ENCODE peak calls at places on chromosomes 5 and 9, in four cellular contexts. S, Z, J and F are unnamed samples.

GRCh38 chr5:172453986-172454354 is 355 bp downstream of the SH3PXD2B start:
- DNase-seq in S (peak; percentile 14), J (no peak), Z (peak; percentile 74), F (no peak)

GRCh38 chr5:28903643-28904042 is 1865.3 kb upstream of the CDH9 start:
- DNase-seq in Z (no peak), S (no peak), J (no peak), F (no peak)

GRCh38 chr5:65742565-65743231 is 20.7 kb downstream of the NLN start:
- DNase-seq in S (peak; percentile 15), J (peak; percentile 42), Z (peak; percentile 44), F (no peak)

GRCh38 chr5:106637275-106637674 is 1033.5 kb downstream of the EFNA5 start:
- DNase-seq in Z (no peak), J (no peak), S (no peak), F (no peak)

GRCh38 chr5:107875834-107876233 is 205.1 kb upstream of the EFNA5 start:
- DNase-seq in J (no peak), S (no peak), Z (peak; percentile 26), F (no peak)

GRCh38 chr5:16889972-16890519 is 46.0 kb downstream of the MYO10 start:
- DNase-seq in Z (no peak), J (no peak), S (no peak), F (no peak)

GRCh38 chr9:114072181-114073140 is 5.6 kb downstream of the AMBP start:
- DNase-seq in S (no peak), J (no peak), Z (peak; percentile 49), F (peak; percentile 5)

GRCh38 chr9:38294130-38294529 is 98.4 kb upstream of the ALDH1B1 start:
- DNase-seq in S (no peak), Z (no peak), J (no peak), F (no peak)

GRCh38 chr9:75873707-75874106 is 16.8 kb upstream of the PCSK5 start:
- DNase-seq in S (no peak), J (no peak), Z (no peak), F (no peak)

GRCh38 chr5:124663101-124663506 is 83.3 kb downstream of the ZNF608 start:
- DNase-seq in J (no peak), S (no peak), Z (peak; percentile 47), F (no peak)

GRCh38 chr5:137073192-137073591 is 425.9 kb downstream of the SPOCK1 start:
- DNase-seq in S (no peak), J (no peak), Z (no peak), F (no peak)

GRCh38 chr5:67095346-67095871 is 101.2 kb downstream of the CD180 start:
- DNase-seq in Z (peak; percentile 18), S (no peak), J (no peak), F (peak; percentile 38)

GRCh38 chr9:76162751-76163500 is 231.3 kb downstream of the RFK start:
- DNase-seq in Z (no peak), J (no peak), S (no peak), F (no peak)

GRCh38 chr9:15743512-15743911 is 190.7 kb downstream of the CCDC171 start:
- DNase-seq in J (no peak), Z (no peak), S (peak; percentile 9), F (no peak)

GRCh38 chr5:131377785-131378325 is 114.0 kb downstream of the CDC42SE2 start:
- DNase-seq in S (no peak), Z (no peak), J (no peak), F (no peak)

GRCh38 chr9:114396558-114397218 is 8.9 kb upstream of the AKNA start:
- DNase-seq in J (peak; percentile 76), Z (peak; percentile 49), S (no peak), F (no peak)

GRCh38 chr5:112957970-112958773 is 18.4 kb upstream of the DCP2 start:
- DNase-seq in J (peak; percentile 81), S (no peak), Z (no peak), F (peak; percentile 76)

DNA sequence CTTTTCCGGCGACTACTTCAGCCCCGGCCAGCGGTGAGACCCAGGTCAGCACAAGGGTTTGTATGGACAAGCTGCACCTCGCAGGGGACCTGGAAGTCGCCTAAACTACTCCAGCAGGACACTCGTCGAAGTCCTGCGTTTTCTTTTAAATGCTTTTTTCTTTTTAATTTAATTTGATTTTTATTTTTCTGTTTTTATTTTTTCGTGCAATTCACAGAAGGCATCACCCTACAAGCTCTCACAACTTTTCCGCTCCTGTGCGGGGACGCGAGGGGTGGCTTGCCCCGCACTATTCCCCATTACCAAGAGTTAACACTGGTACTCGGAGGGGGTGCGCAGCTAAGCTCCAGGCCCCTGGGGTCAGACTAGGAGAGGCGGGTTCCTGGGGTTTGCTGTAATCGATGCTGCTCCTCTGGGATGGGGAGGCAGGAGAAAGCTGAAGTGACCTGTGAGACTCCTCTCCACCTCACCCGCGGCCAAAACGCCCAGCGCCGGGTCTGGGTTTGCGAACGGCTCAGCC is 1.3 kb downstream of the EDIL3 start:
- DNase-seq in Z (no peak), S (peak; percentile 0), J (no peak), F (no peak)
- H3K4me3 ChIP-seq in Z (peak overlapping the region; percentile 84), S (no peak overlapping the region), J (peak overlapping the region; percentile 28), F (peak overlapping the region; percentile 88)

GRCh38 chr5:71601222-71602026 is 14.3 kb downstream of the MCCC2 start:
- DNase-seq in Z (peak; percentile 86), S (no peak), J (peak; percentile 79), F (peak; percentile 80)
- TF ChIP-seq CTCF in Z (peak; percentile 80), S (peak; percentile 78), J (peak; percentile 56), F (no peak)

GRCh38 chr5:174910245-174910737 is 185.9 kb downstream of the MSX2 start:
- DNase-seq in S (peak; percentile 31), Z (peak; percentile 84), J (no peak), F (no peak)
- H3K4me3 ChIP-seq in S (no peak overlapping the region), Z (no peak overlapping the region), J (no peak overlapping the region), F (peak overlapping the region; percentile 22)

DNA sequence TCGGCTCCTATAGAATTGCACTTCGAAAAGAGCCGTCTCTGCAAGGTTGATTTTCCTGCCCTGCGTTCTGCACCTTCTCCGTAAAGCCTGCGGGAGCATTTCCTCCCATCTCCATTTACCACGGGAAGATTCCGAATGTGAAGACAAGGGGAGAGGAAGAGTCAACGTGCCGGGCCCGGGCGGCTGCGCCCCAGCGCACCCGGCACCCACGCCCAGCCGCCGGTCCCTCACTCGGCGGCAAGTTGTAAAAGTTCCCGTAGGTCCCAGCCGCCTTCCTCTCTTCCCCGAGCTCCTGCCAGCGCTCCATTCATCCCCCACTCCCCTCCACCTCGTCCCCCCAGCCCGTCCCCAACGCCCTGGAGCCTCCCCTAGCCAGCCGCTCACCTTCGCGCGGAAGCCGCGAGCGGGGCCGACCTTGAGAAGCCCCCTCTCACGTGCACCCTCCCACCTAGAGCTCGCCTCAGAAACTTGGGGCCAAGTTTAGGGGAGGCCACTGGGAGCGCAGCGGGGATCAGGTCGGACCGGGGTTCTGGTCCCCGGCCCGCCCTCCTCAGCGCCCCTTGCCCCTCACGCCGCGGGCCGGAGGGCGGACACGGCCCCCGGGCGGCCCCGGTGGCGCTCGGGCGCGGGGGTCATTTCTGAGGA is 387 bp downstream of the BNC2 start:
- DNase-seq in J (no peak), S (peak; percentile 1), Z (peak; percentile 54), F (no peak)
- TF ChIP-seq CTCF in J (no peak), S (no peak), Z (no peak), F (no peak)

DNA sequence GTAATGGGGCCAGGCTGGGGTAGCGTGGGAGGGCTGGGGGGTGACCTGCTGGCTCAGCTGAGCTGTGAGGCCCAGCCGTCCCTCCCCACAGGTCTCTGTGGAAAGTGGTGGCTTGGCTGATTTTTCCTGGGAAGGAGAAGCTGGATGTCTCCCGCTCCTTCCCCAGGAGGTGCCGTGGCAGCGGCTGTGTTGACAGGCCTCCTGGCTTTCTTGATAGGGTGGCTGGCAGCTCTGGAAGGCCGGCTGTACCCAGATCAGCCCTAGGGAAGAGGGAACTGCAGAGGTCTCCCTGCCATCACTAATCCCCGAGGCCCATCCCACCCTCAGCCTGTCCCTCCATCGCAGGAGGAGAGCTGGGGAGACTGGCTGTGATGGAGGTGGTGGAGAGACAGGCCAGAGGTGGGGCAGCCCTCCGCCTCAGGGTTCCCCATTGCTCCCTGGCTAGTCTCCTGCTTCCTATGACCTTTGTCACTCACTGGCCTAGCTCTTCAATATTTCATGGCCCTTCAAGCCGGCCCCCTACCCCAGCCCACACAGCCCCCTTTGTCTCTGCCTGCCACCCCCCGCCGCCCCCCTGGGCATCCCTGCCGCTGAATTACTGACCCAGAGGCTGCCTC is 6.8 kb downstream of the CXXC5 start:
- DNase-seq in S (no peak), J (no peak), Z (no peak), F (no peak)
- H3K4me3 ChIP-seq in S (no peak overlapping the region), J (no peak overlapping the region), Z (no peak overlapping the region), F (peak overlapping the region; percentile 26)

GRCh38 chr5:1182633-1183423 is 18.6 kb upstream of the SLC6A19 start:
- DNase-seq in S (no peak), J (no peak), Z (no peak), F (no peak)
- TF ChIP-seq CTCF in S (no peak), J (no peak), Z (no peak), F (no peak)

GRCh38 chr9:88996046-88997005 is 5.1 kb downstream of the S1PR3 start:
- DNase-seq in S (no peak), J (no peak), Z (no peak), F (no peak)

GRCh38 chr9:88994820-88995180 is 3.5 kb downstream of the S1PR3 start:
- DNase-seq in J (peak; percentile 31), S (no peak), Z (no peak), F (peak; percentile 61)

GRCh38 chr9:88995205-88995604 is 3.9 kb downstream of the S1PR3 start:
- DNase-seq in J (no peak), Z (no peak), S (no peak), F (no peak)

GRCh38 chr9:88993871-88994819 is 2.9 kb downstream of the S1PR3 start:
- DNase-seq in Z (no peak), J (no peak), S (no peak), F (no peak)

GRCh38 chr9:88995627-88996026 is 4.4 kb downstream of the S1PR3 start:
- DNase-seq in S (no peak), J (no peak), Z (no peak), F (no peak)
- H3K4me3 ChIP-seq in S (no peak overlapping the region), J (no peak overlapping the region), Z (no peak overlapping the region), F (peak overlapping the region; percentile 89)

GRCh38 chr9:91758491-91758981 is 191.5 kb downstream of the ROR2 start:
- DNase-seq in S (peak; percentile 30), J (no peak), Z (peak; percentile 90), F (no peak)
- TF ChIP-seq CTCF in S (peak; percentile 77), J (peak; percentile 86), Z (peak; percentile 81), F (no peak)